ENCODE peak calls at places on chromosome 2, in four cellular contexts. One of them, this sample, is unnamed. For H3K4me1, the result is how much of the 10 kb centered on the place peaks cover.

GRCh38 chr2:3223080-3223923 is 154.3 kb downstream of the EIPR1 start:
- DNase-seq in psoas muscle: no peak
- DNase-seq in ovary: no peak
- DNase-seq in CD8-positive, alpha-beta memory T cell: peak
- DNase-seq in this sample: no peak

GRCh38 chr2:48287971-48288370 is 242.0 kb upstream of the STON1 start:
- DNase-seq in psoas muscle: no peak
- DNase-seq in ovary: no peak
- DNase-seq in CD8-positive, alpha-beta memory T cell: no peak
- DNase-seq in this sample: no peak

GRCh38 chr2:25159947-25160346 is 8.4 kb downstream of the POMC start:
- DNase-seq in psoas muscle: no peak
- DNase-seq in ovary: no peak
- DNase-seq in CD8-positive, alpha-beta memory T cell: no peak
- DNase-seq in this sample: no peak

GRCh38 chr2:172434821-172435607 is 7.6 kb downstream of the ITGA6 start:
- DNase-seq in psoas muscle: no peak
- DNase-seq in ovary: no peak
- DNase-seq in CD8-positive, alpha-beta memory T cell: peak
- DNase-seq in this sample: no peak

GRCh38 chr2:231877533-231878456 is 48.4 kb downstream of the NPPC start:
- DNase-seq in psoas muscle: no peak
- DNase-seq in ovary: no peak
- DNase-seq in CD8-positive, alpha-beta memory T cell: no peak
- DNase-seq in this sample: no peak

GRCh38 chr2:62423235-62423634 is 82.8 kb downstream of the TMEM17 start:
- DNase-seq in psoas muscle: no peak
- DNase-seq in ovary: no peak
- DNase-seq in CD8-positive, alpha-beta memory T cell: no peak
- DNase-seq in this sample: no peak

GRCh38 chr2:62817995-62818713 is 112.6 kb downstream of the EHBP1 start:
- DNase-seq in psoas muscle: no peak
- DNase-seq in ovary: no peak
- DNase-seq in CD8-positive, alpha-beta memory T cell: no peak
- DNase-seq in this sample: no peak

GRCh38 chr2:94995516-94995915 is 30.0 kb upstream of the MAL start:
- DNase-seq in psoas muscle: no peak
- DNase-seq in ovary: no peak
- DNase-seq in CD8-positive, alpha-beta memory T cell: no peak
- DNase-seq in this sample: no peak

GRCh38 chr2:113692698-113693428 is 63.6 kb downstream of the SLC35F5 start:
- DNase-seq in psoas muscle: no peak
- DNase-seq in ovary: no peak
- DNase-seq in CD8-positive, alpha-beta memory T cell: peak
- DNase-seq in this sample: no peak

GRCh38 chr2:48346124-48346536 is 183.8 kb upstream of the STON1 start:
- DNase-seq in psoas muscle: peak
- DNase-seq in ovary: peak
- DNase-seq in CD8-positive, alpha-beta memory T cell: no peak
- DNase-seq in this sample: peak

GRCh38 chr2:79585701-79586428 is 73.0 kb downstream of the CTNNA2 start:
- DNase-seq in psoas muscle: no peak
- DNase-seq in ovary: no peak
- DNase-seq in CD8-positive, alpha-beta memory T cell: no peak
- DNase-seq in this sample: no peak

GRCh38 chr2:98730053-98730850 is 680 bp downstream of the MGAT4A start:
- DNase-seq in psoas muscle: peak
- DNase-seq in ovary: peak
- DNase-seq in CD8-positive, alpha-beta memory T cell: peak
- DNase-seq in this sample: peak

GRCh38 chr2:96267159-96267971 is 1.3 kb downstream of the CIAO1 start:
- DNase-seq in psoas muscle: peak
- DNase-seq in ovary: peak
- DNase-seq in CD8-positive, alpha-beta memory T cell: peak
- DNase-seq in this sample: peak

GRCh38 chr2:159713691-159714585 is 1.6 kb downstream of the MARCHF7 start:
- DNase-seq in psoas muscle: no peak
- DNase-seq in ovary: no peak
- DNase-seq in CD8-positive, alpha-beta memory T cell: no peak
- DNase-seq in this sample: no peak

GRCh38 chr2:219309278-219309677 is at the start of gene PTPRN:
- DNase-seq in psoas muscle: no peak
- DNase-seq in ovary: no peak
- DNase-seq in CD8-positive, alpha-beta memory T cell: no peak
- DNase-seq in this sample: no peak

GRCh38 chr2:168773719-168774521 is 28.5 kb upstream of the NOSTRIN start:
- DNase-seq in psoas muscle: peak
- DNase-seq in ovary: peak
- DNase-seq in CD8-positive, alpha-beta memory T cell: no peak
- DNase-seq in this sample: peak

GRCh38 chr2:215137741-215138340 is 585 bp downstream of the ABCA12 start:
- DNase-seq in psoas muscle: no peak
- DNase-seq in ovary: no peak
- DNase-seq in CD8-positive, alpha-beta memory T cell: no peak
- DNase-seq in this sample: no peak

GRCh38 chr2:134739879-134740301 is 21.1 kb upstream of the TMEM163 start:
- DNase-seq in psoas muscle: no peak
- DNase-seq in ovary: no peak
- DNase-seq in CD8-positive, alpha-beta memory T cell: no peak
- DNase-seq in this sample: peak

GRCh38 chr2:228819701-228820100 is 451.4 kb downstream of the PID1 start:
- DNase-seq in psoas muscle: no peak
- DNase-seq in ovary: no peak
- DNase-seq in CD8-positive, alpha-beta memory T cell: no peak
- DNase-seq in this sample: no peak

GRCh38 chr2:172968061-172968469 is 107.6 kb upstream of the MAP3K20 start:
- DNase-seq in psoas muscle: peak
- DNase-seq in ovary: peak
- DNase-seq in CD8-positive, alpha-beta memory T cell: no peak
- DNase-seq in this sample: no peak

GRCh38 chr2:24454258-24454657 is 36.8 kb upstream of the NCOA1 start:
- DNase-seq in psoas muscle: no peak
- DNase-seq in ovary: no peak
- DNase-seq in CD8-positive, alpha-beta memory T cell: no peak
- DNase-seq in this sample: no peak

GRCh38 chr2:171279983-171280790 is 119.5 kb upstream of the TLK1 start:
- DNase-seq in psoas muscle: no peak
- DNase-seq in ovary: no peak
- DNase-seq in CD8-positive, alpha-beta memory T cell: no peak
- DNase-seq in this sample: no peak

GRCh38 chr2:1766851-1767771 is 22.8 kb upstream of the PXDN start:
- DNase-seq in psoas muscle: no peak
- DNase-seq in ovary: no peak
- DNase-seq in CD8-positive, alpha-beta memory T cell: no peak
- DNase-seq in this sample: no peak
- H3K4me1 ChIP-seq in psoas muscle: under half
- H3K4me1 ChIP-seq in ovary: under half
- H3K4me1 ChIP-seq in CD8-positive, alpha-beta memory T cell: under half
- H3K4me1 ChIP-seq in this sample: under half

GRCh38 chr2:233381013-233381995 is 27.0 kb downstream of the DGKD start:
- DNase-seq in psoas muscle: no peak
- DNase-seq in ovary: no peak
- DNase-seq in CD8-positive, alpha-beta memory T cell: no peak
- DNase-seq in this sample: no peak

GRCh38 chr2:233385489-233386044 is 31.3 kb downstream of the DGKD start:
- DNase-seq in psoas muscle: no peak
- DNase-seq in ovary: peak
- DNase-seq in CD8-positive, alpha-beta memory T cell: peak
- DNase-seq in this sample: no peak

GRCh38 chr2:233384811-233385488 is 30.7 kb downstream of the DGKD start:
- DNase-seq in psoas muscle: no peak
- DNase-seq in ovary: peak
- DNase-seq in CD8-positive, alpha-beta memory T cell: no peak
- DNase-seq in this sample: no peak

GRCh38 chr2:233386382-233387041 is 32.2 kb downstream of the DGKD start:
- DNase-seq in psoas muscle: no peak
- DNase-seq in ovary: peak
- DNase-seq in CD8-positive, alpha-beta memory T cell: no peak
- DNase-seq in this sample: no peak

DNA sequence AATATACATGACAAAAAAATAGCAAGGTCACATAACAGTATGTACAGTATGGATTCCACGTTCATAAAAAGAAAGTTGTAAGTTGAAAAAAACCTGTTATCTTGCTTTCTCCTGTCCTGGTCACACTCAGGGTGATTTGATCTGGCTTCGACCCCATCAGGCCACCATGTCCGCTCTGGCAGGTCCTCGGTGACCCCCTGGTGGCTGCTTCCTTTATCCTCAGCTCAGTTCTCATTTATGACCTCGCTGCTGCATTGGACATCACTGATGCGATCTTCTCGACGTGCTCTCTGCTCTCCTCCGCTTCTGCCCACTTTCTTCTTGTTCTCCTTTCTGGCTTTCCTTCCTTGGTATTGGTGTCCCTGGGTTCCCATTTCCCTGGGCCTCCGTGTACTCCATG is 29.7 kb downstream of the DGKD start:
- DNase-seq in psoas muscle: no peak
- DNase-seq in ovary: no peak
- DNase-seq in CD8-positive, alpha-beta memory T cell: no peak
- DNase-seq in this sample: no peak
- H3K27ac ChIP-seq in psoas muscle: no peak
- H3K27ac ChIP-seq in ovary: peak
- H3K27ac ChIP-seq in CD8-positive, alpha-beta memory T cell: no peak
- H3K27ac ChIP-seq in this sample: no peak

DNA sequence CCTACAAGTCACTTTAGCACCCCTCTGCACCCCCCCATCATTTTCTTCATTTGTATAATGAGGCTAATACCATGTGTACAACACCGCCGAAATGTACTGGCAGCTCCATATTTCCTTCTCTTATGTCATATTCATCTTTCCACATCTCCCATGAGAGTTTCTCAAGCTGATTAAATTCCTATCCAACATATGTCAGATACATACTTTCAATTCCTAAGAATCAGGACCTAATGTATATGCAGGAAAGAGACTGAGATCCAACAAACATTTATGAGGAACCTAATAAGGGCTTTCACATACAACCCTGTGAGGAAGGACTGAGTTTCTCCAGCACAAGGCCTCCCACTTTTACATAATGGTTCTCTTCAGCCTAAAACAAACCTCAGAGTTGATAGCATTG is 41.9 kb downstream of the PRKD3 start:
- DNase-seq in psoas muscle: no peak
- DNase-seq in ovary: no peak
- DNase-seq in CD8-positive, alpha-beta memory T cell: no peak
- DNase-seq in this sample: no peak
- H3K4me1 ChIP-seq in psoas muscle: under half
- H3K4me1 ChIP-seq in ovary: under half
- H3K4me1 ChIP-seq in CD8-positive, alpha-beta memory T cell: under half
- H3K4me1 ChIP-seq in this sample: under half

GRCh38 chr2:11376071-11376470 is 31.6 kb upstream of the ROCK2 start:
- DNase-seq in psoas muscle: no peak
- DNase-seq in ovary: no peak
- DNase-seq in CD8-positive, alpha-beta memory T cell: no peak
- DNase-seq in this sample: no peak
- H3K27ac ChIP-seq in psoas muscle: peak
- H3K27ac ChIP-seq in ovary: no peak
- H3K27ac ChIP-seq in CD8-positive, alpha-beta memory T cell: no peak
- H3K27ac ChIP-seq in this sample: peak

GRCh38 chr2:9617296-9617695 is 13.5 kb downstream of the YWHAQ start:
- DNase-seq in psoas muscle: no peak
- DNase-seq in ovary: no peak
- DNase-seq in CD8-positive, alpha-beta memory T cell: no peak
- DNase-seq in this sample: no peak
- H3K4me1 ChIP-seq in psoas muscle: half or more
- H3K4me1 ChIP-seq in ovary: under half
- H3K4me1 ChIP-seq in CD8-positive, alpha-beta memory T cell: half or more
- H3K4me1 ChIP-seq in this sample: under half

GRCh38 chr2:157838442-157839161 is 37.5 kb downstream of the ACVR1 start:
- DNase-seq in psoas muscle: peak
- DNase-seq in ovary: peak
- DNase-seq in CD8-positive, alpha-beta memory T cell: no peak
- DNase-seq in this sample: peak
- H3K27ac ChIP-seq in psoas muscle: peak
- H3K27ac ChIP-seq in ovary: peak
- H3K27ac ChIP-seq in CD8-positive, alpha-beta memory T cell: peak
- H3K27ac ChIP-seq in this sample: peak

DNA sequence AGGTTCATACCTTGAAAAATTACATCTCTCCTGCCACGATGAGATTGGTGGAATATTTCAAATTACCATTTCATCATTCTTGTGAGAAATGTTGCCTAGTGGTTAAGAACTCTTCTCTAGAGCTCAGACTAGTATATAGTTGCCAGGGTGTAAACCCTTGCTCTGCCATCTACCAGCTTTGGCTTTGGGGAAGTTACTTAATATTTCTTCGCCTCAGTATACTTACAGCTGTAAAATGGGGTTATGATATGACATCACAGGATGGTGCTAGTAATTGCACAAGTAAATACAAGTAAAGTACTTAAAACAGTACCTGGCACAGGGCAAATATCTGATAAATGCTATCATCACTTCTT is 1.5 kb downstream of the SPOPL start:
- DNase-seq in psoas muscle: no peak
- DNase-seq in ovary: no peak
- DNase-seq in CD8-positive, alpha-beta memory T cell: no peak
- DNase-seq in this sample: no peak
- H3K4me1 ChIP-seq in psoas muscle: under half
- H3K4me1 ChIP-seq in ovary: under half
- H3K4me1 ChIP-seq in CD8-positive, alpha-beta memory T cell: under half
- H3K4me1 ChIP-seq in this sample: half or more

GRCh38 chr2:112005391-112006075 is 49.5 kb upstream of the TMEM87B start:
- DNase-seq in psoas muscle: no peak
- DNase-seq in ovary: no peak
- DNase-seq in CD8-positive, alpha-beta memory T cell: no peak
- DNase-seq in this sample: no peak
- H3K27ac ChIP-seq in psoas muscle: no peak
- H3K27ac ChIP-seq in ovary: no peak
- H3K27ac ChIP-seq in CD8-positive, alpha-beta memory T cell: no peak
- H3K27ac ChIP-seq in this sample: no peak

GRCh38 chr2:73822276-73822675 is 6.5 kb upstream of the STAMBP start:
- DNase-seq in psoas muscle: no peak
- DNase-seq in ovary: no peak
- DNase-seq in CD8-positive, alpha-beta memory T cell: no peak
- DNase-seq in this sample: no peak

GRCh38 chr2:73822991-73823390 is 5.8 kb upstream of the STAMBP start:
- DNase-seq in psoas muscle: no peak
- DNase-seq in ovary: no peak
- DNase-seq in CD8-positive, alpha-beta memory T cell: no peak
- DNase-seq in this sample: no peak

GRCh38 chr2:73821669-73822068 is 7.1 kb upstream of the STAMBP start:
- DNase-seq in psoas muscle: no peak
- DNase-seq in ovary: no peak
- DNase-seq in CD8-positive, alpha-beta memory T cell: no peak
- DNase-seq in this sample: no peak

GRCh38 chr2:73821227-73821626 is 7.5 kb upstream of the STAMBP start:
- DNase-seq in psoas muscle: no peak
- DNase-seq in ovary: no peak
- DNase-seq in CD8-positive, alpha-beta memory T cell: no peak
- DNase-seq in this sample: no peak

DNA sequence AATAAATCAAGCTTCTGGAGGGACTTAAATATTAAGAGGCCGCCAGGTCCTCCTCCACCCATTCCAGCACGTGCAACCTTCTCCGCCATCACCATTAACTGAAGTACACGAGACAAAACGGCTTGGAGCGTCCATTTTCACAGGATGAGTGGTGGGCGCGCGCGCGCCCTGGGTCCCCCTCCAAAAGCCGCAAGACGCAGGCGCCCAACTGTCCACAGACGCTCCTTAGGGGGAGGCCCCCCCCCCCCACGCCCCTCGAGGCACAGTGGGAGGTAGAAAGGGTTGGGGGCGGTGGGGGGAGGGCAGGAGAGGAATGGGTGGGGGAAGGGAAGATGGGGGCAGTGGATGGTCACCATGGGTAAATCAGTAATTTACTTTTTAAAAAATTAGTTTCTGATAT is 10.5 kb upstream of the STAMBP start:
- DNase-seq in psoas muscle: no peak
- DNase-seq in ovary: no peak
- DNase-seq in CD8-positive, alpha-beta memory T cell: no peak
- DNase-seq in this sample: no peak
- H3K4me1 ChIP-seq in psoas muscle: under half
- H3K4me1 ChIP-seq in ovary: under half
- H3K4me1 ChIP-seq in CD8-positive, alpha-beta memory T cell: under half
- H3K4me1 ChIP-seq in this sample: under half

This sample was measured in transverse colon.